ENCODE peak calls at places on chromosomes 1 and 21, in five cellular contexts. L is Panc1, G is SK-N-SH, S is GM23338, T is HCT116. O is an unnamed sample. For H3K27me3, the result is how much of the 10 kb centered on the place peaks cover.

GRCh38 chr1:238648296-238648695 is 738.1 kb upstream of the CHRM3 start:
- DNase-seq in L (no peak), G (no peak), T (no peak), S (no peak), O (no peak)

GRCh38 chr1:161274874-161275273 is 16.3 kb downstream of the PCP4L1 start:
- DNase-seq in L (no peak), G (peak), S (no peak), T (no peak), O (no peak)

GRCh38 chr1:158675563-158675962 is 11.0 kb downstream of the SPTA1 start:
- DNase-seq in T (no peak), S (no peak), G (no peak), L (no peak), O (no peak)

GRCh38 chr1:227774051-227774720 is 39.0 kb downstream of the SNAP47 start:
- DNase-seq in G (no peak), S (no peak), L (no peak), T (no peak), O (peak)

GRCh38 chr1:8662380-8663072 is 154.9 kb downstream of the RERE start:
- DNase-seq in S (no peak), L (no peak), T (no peak), G (no peak), O (no peak)

GRCh38 chr1:41672641-41673313 is 188.3 kb upstream of the EDN2 start:
- DNase-seq in L (no peak), G (no peak), T (no peak), S (no peak), O (no peak)

GRCh38 chr21:45487891-45488600 is 54.2 kb downstream of the SLC19A1 start:
- DNase-seq in L (no peak), G (no peak), S (no peak), T (no peak), O (no peak)

GRCh38 chr1:210244746-210245367 is 12.3 kb downstream of the SERTAD4 start:
- DNase-seq in L (no peak), T (no peak), G (no peak), S (no peak), O (no peak)

GRCh38 chr1:40622936-40623629 is 42.4 kb downstream of the RIMS3 start:
- DNase-seq in T (no peak), L (no peak), G (no peak), S (no peak), O (no peak)

GRCh38 chr1:55064071-55064581 is 24.8 kb downstream of the PCSK9 start:
- DNase-seq in L (no peak), S (peak), G (peak), T (no peak), O (no peak)

GRCh38 chr21:31509108-31510017 is 150.1 kb upstream of the SOD1 start:
- DNase-seq in T (peak), G (no peak), S (peak), L (no peak), O (peak)

GRCh38 chr21:43369124-43369523 is 57.8 kb downstream of the SIK1 start:
- DNase-seq in T (no peak), S (no peak), L (no peak), G (peak), O (peak)

GRCh38 chr21:14995695-14996490 is 68.9 kb downstream of the NRIP1 start:
- DNase-seq in L (no peak), S (peak), T (no peak), G (no peak), O (no peak)

GRCh38 chr1:117815105-117815812 is 114.2 kb downstream of the GDAP2 start:
- DNase-seq in L (no peak), G (no peak), S (no peak), T (no peak), O (no peak)

GRCh38 chr1:211613108-211613947 is 34.4 kb upstream of the SLC30A1 start:
- DNase-seq in L (peak), T (no peak), S (peak), G (no peak), O (peak)

GRCh38 chr1:111201275-111202090 is 1.0 kb upstream of the DENND2D start:
- DNase-seq in L (no peak), T (no peak), S (no peak), G (peak), O (peak)

GRCh38 chr21:38140192-38140905 is 116.4 kb upstream of the KCNJ15 start:
- DNase-seq in S (no peak), G (peak), L (no peak), T (no peak), O (no peak)

GRCh38 chr1:113369040-113369439 is 21.3 kb upstream of the MAGI3 start:
- DNase-seq in G (no peak), L (no peak), T (no peak), S (no peak), O (no peak)

GRCh38 chr1:8374812-8375211 is 56.9 kb downstream of the SLC45A1 start:
- DNase-seq in T (peak), G (no peak), L (no peak), S (peak), O (peak)

GRCh38 chr1:160260436-160261382 is 1.6 kb downstream of the DCAF8 start:
- DNase-seq in S (peak), G (no peak), L (no peak), T (no peak), O (no peak)

GRCh38 chr1:55064861-55065263 is 25.5 kb downstream of the PCSK9 start:
- DNase-seq in S (no peak), G (no peak), T (no peak), L (peak), O (no peak)

GRCh38 chr1:79188371-79188770 is 181.8 kb upstream of the ADGRL4 start:
- DNase-seq in G (no peak), S (no peak), L (peak), T (no peak), O (no peak)

GRCh38 chr21:35488941-35489340 is 439.8 kb upstream of the RUNX1 start:
- DNase-seq in S (no peak), L (no peak), G (no peak), T (no peak), O (no peak)

GRCh38 chr1:230281531-230281930 is 144.6 kb downstream of the PGBD5 start:
- DNase-seq in T (no peak), G (no peak), S (no peak), L (no peak), O (no peak)

GRCh38 chr1:216045400-216045799 is 377.8 kb downstream of the USH2A start:
- DNase-seq in T (no peak), L (no peak), G (no peak), S (no peak), O (no peak)

GRCh38 chr1:117612517-117613248 is 6.8 kb downstream of the TENT5C start:
- DNase-seq in L (no peak), T (peak), G (no peak), S (no peak), O (no peak)

GRCh38 chr1:204873176-204873575 is 2.5 kb downstream of the NFASC start:
- DNase-seq in G (no peak), S (no peak), L (no peak), T (no peak), O (no peak)

GRCh38 chr1:72284084-72284397 is 1.7 kb upstream of the NEGR1 start:
- DNase-seq in G (no peak), S (peak), T (no peak), L (peak), O (no peak)

GRCh38 chr1:24964811-24965570 is 34.9 kb upstream of the RUNX3 start:
- DNase-seq in S (no peak), L (no peak), G (no peak), T (no peak), O (peak)

GRCh38 chr1:155003766-155004351 is 1.3 kb downstream of the ZBTB7B start:
- DNase-seq in S (peak), G (peak), T (no peak), L (no peak), O (no peak)

GRCh38 chr1:219771039-219771438 is 157.3 kb downstream of the SLC30A10 start:
- DNase-seq in L (no peak), G (no peak), S (peak), T (peak), O (no peak)

GRCh38 chr1:184465489-184466146 is 78.8 kb downstream of the C1orf21 start:
- DNase-seq in S (peak), T (no peak), G (no peak), L (no peak), O (no peak)

GRCh38 chr21:37566790-37567725 is 200.5 kb downstream of the DYRK1A start:
- DNase-seq in S (no peak), T (no peak), G (no peak), L (no peak), O (no peak)

GRCh38 chr1:199029401-199029800 is 390.6 kb downstream of the PTPRC start:
- DNase-seq in T (no peak), G (no peak), L (no peak), S (no peak), O (no peak)

GRCh38 chr1:199033709-199034108 is 394.9 kb downstream of the PTPRC start:
- DNase-seq in G (no peak), L (no peak), S (no peak), T (no peak), O (no peak)

GRCh38 chr1:199029855-199030254 is 391.0 kb downstream of the PTPRC start:
- DNase-seq in L (no peak), S (no peak), T (no peak), G (no peak), O (no peak)
- TF ChIP-seq REST in L (no peak), S (no peak), T (no peak), G (no peak), O (no peak)

GRCh38 chr1:10856863-10857598 is 60.6 kb upstream of the CASZ1 start:
- DNase-seq in G (no peak), T (no peak), S (no peak), L (no peak), O (no peak)
- H3K27ac ChIP-seq in G (no peak), T (no peak), S (no peak), L (no peak), O (no peak)

GRCh38 chr1:173208868-173209267 is 1.7 kb upstream of the TNFSF4 start:
- DNase-seq in S (no peak), G (no peak), L (no peak), T (no peak), O (no peak)

GRCh38 chr1:173212952-173213491 is 5.9 kb upstream of the TNFSF4 start:
- DNase-seq in G (no peak), T (no peak), S (no peak), L (no peak), O (no peak)

GRCh38 chr1:173210716-173211231 is 3.6 kb upstream of the TNFSF4 start:
- DNase-seq in G (no peak), S (peak), T (no peak), L (no peak), O (no peak)

GRCh38 chr1:173210273-173210672 is 3.1 kb upstream of the TNFSF4 start:
- DNase-seq in S (no peak), T (no peak), L (no peak), G (no peak), O (peak)

GRCh38 chr1:173213665-173214064 is 6.5 kb upstream of the TNFSF4 start:
- DNase-seq in L (no peak), T (no peak), S (no peak), G (no peak), O (no peak)
- H3K27me3 ChIP-seq in L (under half), T (under half), S (half or more), G (under half), O (under half)

DNA sequence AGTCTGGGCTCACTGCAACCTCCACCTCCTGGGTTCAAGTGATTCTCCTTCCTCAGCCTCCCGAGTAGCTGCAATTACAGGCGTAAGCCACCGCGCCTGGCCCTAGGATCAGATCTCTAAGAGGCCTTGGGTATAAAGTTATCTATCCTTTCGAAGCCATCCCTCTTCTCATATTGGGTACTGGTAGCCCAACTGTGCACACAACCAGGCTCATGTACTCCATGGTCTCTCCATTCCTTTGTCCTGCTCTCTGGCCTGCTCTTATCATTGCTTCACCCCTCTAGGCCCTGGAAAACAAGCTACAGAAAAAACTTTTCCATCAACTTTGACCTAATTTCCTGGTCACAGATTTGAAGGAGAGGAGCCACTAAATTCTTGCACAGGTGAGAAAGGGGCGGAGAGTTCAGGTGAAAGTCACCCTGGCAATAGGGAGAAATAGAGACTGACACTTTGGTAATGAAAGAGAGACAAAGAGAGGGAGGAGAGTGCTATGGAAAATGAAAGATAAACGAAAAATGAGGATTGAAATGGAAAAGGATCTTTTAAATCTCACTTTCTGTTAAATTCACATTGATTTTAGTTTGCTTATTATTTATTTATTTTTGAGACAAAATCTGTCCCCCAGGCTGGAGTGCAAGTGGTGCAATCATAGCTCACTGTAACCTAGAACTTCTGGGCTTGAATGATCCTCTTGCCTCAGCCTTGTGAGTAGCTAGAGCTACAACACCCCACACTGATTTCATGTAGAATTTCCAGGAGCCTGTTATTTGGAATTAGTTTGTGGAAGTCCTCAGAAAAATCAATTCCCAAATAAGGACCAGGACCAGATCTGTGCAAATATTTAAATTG is 5.9 kb downstream of the TXNIP start:
- DNase-seq in S (peak), G (no peak), L (no peak), T (no peak), O (no peak)
- TF ChIP-seq REST in S (no peak), G (no peak), L (no peak), T (no peak), O (no peak)